ENCODE peak calls at places on chromosomes 13 and 19, in five cellular contexts. One of them, this sample, is unnamed. For H3K4me1, the result is how much of the 10 kb centered on the place peaks cover.

GRCh38 chr13:33349314-33349995 is 63.9 kb upstream of the STARD13 start:
- DNase-seq in endothelial cell of umbilical vein: no peak
- DNase-seq in body of pancreas: peak
- DNase-seq in HCT116: no peak
- DNase-seq in tibial nerve: no peak
- DNase-seq in this sample: peak

GRCh38 chr19:42250249-42250665 is 4.7 kb downstream of the ERF start:
- DNase-seq in endothelial cell of umbilical vein: no peak
- DNase-seq in body of pancreas: no peak
- DNase-seq in HCT116: no peak
- DNase-seq in tibial nerve: no peak
- DNase-seq in this sample: no peak

GRCh38 chr19:11361037-11361770 is 6.0 kb downstream of the PLPPR2 start:
- DNase-seq in endothelial cell of umbilical vein: no peak
- DNase-seq in body of pancreas: peak
- DNase-seq in HCT116: no peak
- DNase-seq in tibial nerve: no peak
- DNase-seq in this sample: no peak

GRCh38 chr19:33772858-33773180 is 23.9 kb upstream of the KCTD15 start:
- DNase-seq in endothelial cell of umbilical vein: no peak
- DNase-seq in body of pancreas: no peak
- DNase-seq in HCT116: no peak
- DNase-seq in tibial nerve: no peak
- DNase-seq in this sample: no peak

GRCh38 chr13:79989251-79989661 is 351.7 kb downstream of the SPRY2 start:
- DNase-seq in endothelial cell of umbilical vein: no peak
- DNase-seq in body of pancreas: no peak
- DNase-seq in HCT116: no peak
- DNase-seq in tibial nerve: no peak
- DNase-seq in this sample: no peak

GRCh38 chr19:51356159-51356801 is 9.9 kb downstream of the ETFB start:
- DNase-seq in endothelial cell of umbilical vein: no peak
- DNase-seq in body of pancreas: no peak
- DNase-seq in HCT116: no peak
- DNase-seq in tibial nerve: no peak
- DNase-seq in this sample: no peak

GRCh38 chr13:20161275-20161950 is 561 bp upstream of the GJA3 start:
- DNase-seq in endothelial cell of umbilical vein: no peak
- DNase-seq in body of pancreas: no peak
- DNase-seq in HCT116: no peak
- DNase-seq in tibial nerve: no peak
- DNase-seq in this sample: no peak

GRCh38 chr13:31166591-31166990 is 4.9 kb upstream of the HSPH1 start:
- DNase-seq in endothelial cell of umbilical vein: no peak
- DNase-seq in body of pancreas: no peak
- DNase-seq in HCT116: no peak
- DNase-seq in tibial nerve: no peak
- DNase-seq in this sample: no peak

GRCh38 chr13:99988469-99989375 is 7.1 kb downstream of the ZIC2 start:
- DNase-seq in endothelial cell of umbilical vein: no peak
- DNase-seq in body of pancreas: no peak
- DNase-seq in HCT116: no peak
- DNase-seq in tibial nerve: no peak
- DNase-seq in this sample: no peak

GRCh38 chr19:49556412-49557398 is 23.7 kb downstream of the NOSIP start:
- DNase-seq in endothelial cell of umbilical vein: no peak
- DNase-seq in body of pancreas: peak
- DNase-seq in HCT116: no peak
- DNase-seq in tibial nerve: no peak
- DNase-seq in this sample: no peak

GRCh38 chr19:8396563-8397203 is 6.5 kb downstream of the RAB11B start:
- DNase-seq in endothelial cell of umbilical vein: peak
- DNase-seq in body of pancreas: peak
- DNase-seq in HCT116: no peak
- DNase-seq in tibial nerve: no peak
- DNase-seq in this sample: peak

GRCh38 chr19:6738726-6739389 is 622 bp upstream of the TRIP10 start:
- DNase-seq in endothelial cell of umbilical vein: no peak
- DNase-seq in body of pancreas: peak
- DNase-seq in HCT116: no peak
- DNase-seq in tibial nerve: no peak
- DNase-seq in this sample: peak

GRCh38 chr13:30376426-30377311 is 45.6 kb upstream of the UBE2L5 start:
- DNase-seq in endothelial cell of umbilical vein: no peak
- DNase-seq in body of pancreas: no peak
- DNase-seq in HCT116: no peak
- DNase-seq in tibial nerve: no peak
- DNase-seq in this sample: no peak

GRCh38 chr19:18197306-18197705 is 4.3 kb downstream of the MPV17L2 start:
- DNase-seq in endothelial cell of umbilical vein: no peak
- DNase-seq in body of pancreas: no peak
- DNase-seq in HCT116: no peak
- DNase-seq in tibial nerve: no peak
- DNase-seq in this sample: no peak

GRCh38 chr13:20728579-20729300 is 25.2 kb downstream of the IL17D start:
- DNase-seq in endothelial cell of umbilical vein: peak
- DNase-seq in body of pancreas: no peak
- DNase-seq in HCT116: no peak
- DNase-seq in tibial nerve: no peak
- DNase-seq in this sample: no peak

GRCh38 chr19:17751103-17751911 is at the start of gene FCHO1:
- DNase-seq in endothelial cell of umbilical vein: no peak
- DNase-seq in body of pancreas: no peak
- DNase-seq in HCT116: no peak
- DNase-seq in tibial nerve: no peak
- DNase-seq in this sample: no peak

GRCh38 chr19:28878862-28879566 is 333.9 kb downstream of the UQCRFS1 start:
- DNase-seq in endothelial cell of umbilical vein: peak
- DNase-seq in body of pancreas: peak
- DNase-seq in HCT116: peak
- DNase-seq in tibial nerve: peak
- DNase-seq in this sample: peak

GRCh38 chr13:37598572-37598971 is at the start of gene POSTN:
- DNase-seq in endothelial cell of umbilical vein: peak
- DNase-seq in body of pancreas: no peak
- DNase-seq in HCT116: no peak
- DNase-seq in tibial nerve: no peak
- DNase-seq in this sample: peak

GRCh38 chr13:36847541-36848045 is 28.6 kb downstream of the RFXAP start:
- DNase-seq in endothelial cell of umbilical vein: no peak
- DNase-seq in body of pancreas: peak
- DNase-seq in HCT116: no peak
- DNase-seq in tibial nerve: no peak
- DNase-seq in this sample: no peak

GRCh38 chr13:107020393-107020792 is 452.5 kb upstream of the ARGLU1 start:
- DNase-seq in endothelial cell of umbilical vein: no peak
- DNase-seq in body of pancreas: no peak
- DNase-seq in HCT116: no peak
- DNase-seq in tibial nerve: no peak
- DNase-seq in this sample: no peak

GRCh38 chr19:58157045-58157728 is 6.6 kb upstream of the ZNF329 start:
- DNase-seq in endothelial cell of umbilical vein: no peak
- DNase-seq in body of pancreas: no peak
- DNase-seq in HCT116: no peak
- DNase-seq in tibial nerve: no peak
- DNase-seq in this sample: no peak

GRCh38 chr19:58154287-58154678 is 3.7 kb upstream of the ZNF329 start:
- DNase-seq in endothelial cell of umbilical vein: peak
- DNase-seq in body of pancreas: peak
- DNase-seq in HCT116: no peak
- DNase-seq in tibial nerve: no peak
- DNase-seq in this sample: peak

GRCh38 chr19:58153386-58153785 is 2.8 kb upstream of the ZNF329 start:
- DNase-seq in endothelial cell of umbilical vein: no peak
- DNase-seq in body of pancreas: no peak
- DNase-seq in HCT116: no peak
- DNase-seq in tibial nerve: no peak
- DNase-seq in this sample: no peak

GRCh38 chr19:58150328-58150921 is at the start of gene ZNF329:
- DNase-seq in endothelial cell of umbilical vein: peak
- DNase-seq in body of pancreas: peak
- DNase-seq in HCT116: peak
- DNase-seq in tibial nerve: peak
- DNase-seq in this sample: peak

DNA sequence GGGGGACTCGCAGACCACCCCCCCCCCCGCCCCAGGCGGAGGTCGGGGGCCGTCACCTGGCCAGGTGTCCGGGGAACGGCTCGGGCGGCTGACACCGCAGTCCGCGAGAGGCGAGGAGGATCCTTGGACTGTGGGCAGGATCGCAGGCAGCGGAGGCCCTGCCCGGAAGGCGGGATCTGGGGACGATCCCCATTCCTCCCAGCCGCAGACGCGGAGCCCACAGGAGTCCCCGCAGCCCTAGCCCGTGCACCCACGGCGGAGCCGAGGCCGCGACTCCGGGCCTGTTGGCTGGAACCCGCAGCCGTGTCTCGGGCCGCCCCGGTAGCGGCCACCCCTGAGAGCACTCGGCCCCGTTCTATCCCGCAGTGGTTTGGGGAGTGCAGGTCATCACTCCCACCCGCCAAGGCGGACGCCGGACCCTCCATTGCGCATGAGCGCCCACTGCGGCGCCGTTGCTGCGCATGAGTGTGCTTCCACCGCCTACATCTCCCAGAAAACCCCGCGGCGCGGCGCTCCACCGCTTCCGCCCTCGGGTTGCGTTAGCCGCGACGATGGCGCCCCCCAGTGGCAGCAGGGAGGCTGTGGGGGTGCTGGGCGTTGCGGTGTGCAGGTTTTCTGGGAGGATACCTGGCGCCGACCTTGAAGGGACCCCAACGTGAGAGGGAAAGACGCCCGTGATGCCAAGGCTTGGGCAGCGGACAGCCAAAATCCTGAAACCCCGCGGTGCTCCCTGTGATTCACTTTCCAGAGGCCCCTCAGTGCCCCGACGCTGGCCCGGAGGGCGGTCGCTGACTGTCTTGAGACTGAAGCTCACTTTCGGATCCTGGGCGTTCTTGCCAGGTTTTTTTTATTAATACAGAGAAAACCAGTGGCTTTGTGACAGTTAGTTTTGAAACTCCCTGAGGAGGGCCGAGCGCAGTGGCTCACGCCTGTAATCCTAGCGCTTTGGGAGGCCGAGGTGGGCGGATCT is 4.4 kb upstream of the ZNF329 start:
- DNase-seq in endothelial cell of umbilical vein: peak
- DNase-seq in body of pancreas: peak
- DNase-seq in HCT116: no peak
- DNase-seq in tibial nerve: peak
- DNase-seq in this sample: peak
- TF ChIP-seq POLR2A in endothelial cell of umbilical vein: peak
- TF ChIP-seq POLR2A in body of pancreas: peak
- TF ChIP-seq POLR2A in HCT116: no peak
- TF ChIP-seq POLR2A in tibial nerve: peak
- TF ChIP-seq POLR2A in this sample: peak

DNA sequence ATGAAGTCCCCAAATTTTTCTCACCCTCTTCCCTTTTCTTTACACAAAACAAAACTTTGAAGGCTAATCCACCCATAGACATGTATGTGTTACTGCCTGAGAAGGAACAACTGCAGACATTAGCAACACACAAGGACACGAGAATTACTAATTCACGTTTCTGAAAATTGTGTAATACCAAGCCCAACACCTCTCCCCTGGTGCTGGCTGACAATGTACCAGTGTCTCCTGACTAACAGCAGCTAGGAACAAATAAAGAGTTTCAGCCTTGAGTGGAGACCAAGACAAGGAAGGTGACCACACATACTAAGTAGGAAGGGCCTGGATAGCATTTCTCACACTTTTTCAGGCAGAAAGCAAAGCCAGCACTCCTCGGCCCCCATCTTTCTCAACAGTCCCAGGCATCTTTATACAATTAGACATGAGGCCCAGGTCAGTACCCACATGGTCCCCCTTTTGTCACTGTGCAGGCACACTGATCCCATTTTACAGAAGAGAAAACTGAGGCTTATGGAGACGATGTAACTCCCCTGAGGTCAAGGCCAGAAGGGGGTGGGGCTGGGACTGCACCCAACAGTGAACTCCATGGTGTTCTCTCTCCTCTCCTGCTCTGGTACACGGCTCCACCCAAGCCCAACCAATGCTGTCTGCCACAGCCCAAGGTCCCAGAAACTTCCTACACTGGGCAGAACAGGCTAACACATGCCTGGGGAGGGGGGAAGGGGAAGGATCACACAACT is 8.7 kb downstream of the BRD4 start:
- DNase-seq in endothelial cell of umbilical vein: no peak
- DNase-seq in body of pancreas: peak
- DNase-seq in HCT116: no peak
- DNase-seq in tibial nerve: no peak
- DNase-seq in this sample: peak
- H3K4me1 ChIP-seq in endothelial cell of umbilical vein: under half
- H3K4me1 ChIP-seq in body of pancreas: half or more
- H3K4me1 ChIP-seq in HCT116: under half
- H3K4me1 ChIP-seq in tibial nerve: half or more
- H3K4me1 ChIP-seq in this sample: under half

DNA sequence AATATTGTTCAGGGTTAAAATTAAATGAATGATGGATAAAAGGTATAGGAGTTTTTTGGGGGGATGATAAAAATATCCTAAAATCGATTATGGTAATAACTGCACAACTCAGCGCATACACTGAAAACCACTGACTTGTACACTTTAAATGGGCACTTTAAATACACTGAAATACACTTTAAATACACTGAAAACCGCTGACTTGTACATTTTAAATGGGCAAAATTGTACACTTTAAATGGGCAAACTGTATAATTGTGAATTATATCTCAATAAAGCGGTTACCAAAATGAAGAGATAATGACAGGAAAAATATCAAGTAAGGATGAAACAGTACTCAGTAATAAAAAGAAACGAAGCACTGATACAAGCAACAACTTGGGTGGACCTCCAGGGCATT is 1.5 kb downstream of the LIG1 start:
- DNase-seq in endothelial cell of umbilical vein: no peak
- DNase-seq in body of pancreas: no peak
- DNase-seq in HCT116: no peak
- DNase-seq in tibial nerve: no peak
- DNase-seq in this sample: no peak
- H3K4me3 ChIP-seq in endothelial cell of umbilical vein: no peak
- H3K4me3 ChIP-seq in body of pancreas: no peak
- H3K4me3 ChIP-seq in HCT116: no peak
- H3K4me3 ChIP-seq in tibial nerve: no peak
- H3K4me3 ChIP-seq in this sample: no peak

DNA sequence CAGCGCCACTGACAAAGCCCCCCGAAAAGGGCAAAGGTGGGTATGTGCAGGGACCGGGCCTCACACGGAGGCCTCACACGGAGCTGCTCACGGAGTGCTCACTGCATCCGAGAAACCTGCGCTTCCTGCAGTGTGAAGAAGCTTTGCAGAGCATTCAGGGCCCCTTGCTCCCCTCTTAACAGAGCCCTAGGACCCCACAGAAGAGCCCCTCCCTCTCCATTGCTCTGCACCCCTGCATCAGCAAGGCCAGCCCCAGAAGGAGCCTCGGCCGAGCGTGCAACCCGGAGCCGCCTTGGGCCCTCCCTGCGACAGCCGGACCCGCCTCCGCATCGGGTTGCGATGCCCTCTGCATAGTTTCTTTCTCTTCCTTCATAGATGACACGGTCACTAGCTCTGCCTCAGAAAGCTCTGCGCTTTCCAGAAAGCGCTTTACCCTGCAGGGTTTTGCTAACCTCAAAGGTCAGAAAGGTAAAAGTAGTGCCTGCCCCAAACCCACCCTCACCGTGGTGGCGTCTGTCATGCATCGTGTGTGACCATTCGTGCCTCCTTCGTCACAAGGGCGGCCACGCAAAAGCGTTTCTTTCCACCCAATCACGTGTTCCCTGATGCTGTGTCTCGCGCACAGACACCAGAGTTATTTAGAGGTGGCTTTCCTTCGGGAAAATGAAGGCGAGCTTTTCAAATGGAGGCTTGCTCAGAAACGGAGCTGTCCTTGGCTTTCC is 15.7 kb upstream of the F7 start:
- DNase-seq in endothelial cell of umbilical vein: no peak
- DNase-seq in body of pancreas: no peak
- DNase-seq in HCT116: no peak
- DNase-seq in tibial nerve: no peak
- DNase-seq in this sample: no peak
- TF ChIP-seq POLR2A in endothelial cell of umbilical vein: no peak
- TF ChIP-seq POLR2A in body of pancreas: no peak
- TF ChIP-seq POLR2A in HCT116: peak
- TF ChIP-seq POLR2A in tibial nerve: no peak
- TF ChIP-seq POLR2A in this sample: no peak

This sample was measured in uterus.